ENCODE peak calls at places on chromosomes 13 and 19, in five cellular contexts. One of them, this sample, is unnamed.

GRCh38 chr13:31627097-31627496 is 112.2 kb upstream of the RXFP2 start:
- DNase-seq in upper lobe of left lung: no peak
- DNase-seq in endothelial cell of umbilical vein: no peak
- DNase-seq in breast epithelium: no peak
- DNase-seq in stomach: no peak
- DNase-seq in this sample: no peak

GRCh38 chr13:44058586-44059238 is 179.0 kb downstream of the LACC1 start:
- DNase-seq in endothelial cell of umbilical vein: peak; percentile 80
- DNase-seq in stomach: no peak
- DNase-seq in upper lobe of left lung: no peak
- DNase-seq in breast epithelium: no peak
- DNase-seq in this sample: no peak

GRCh38 chr13:95243207-95243606 is 58.0 kb downstream of the ABCC4 start:
- DNase-seq in breast epithelium: no peak
- DNase-seq in stomach: no peak
- DNase-seq in endothelial cell of umbilical vein: no peak
- DNase-seq in upper lobe of left lung: no peak
- DNase-seq in this sample: no peak

GRCh38 chr19:16036397-16036925 is 39.8 kb upstream of the TPM4 start:
- DNase-seq in endothelial cell of umbilical vein: no peak
- DNase-seq in stomach: no peak
- DNase-seq in breast epithelium: peak; percentile 15
- DNase-seq in upper lobe of left lung: no peak
- DNase-seq in this sample: no peak

GRCh38 chr19:2150794-2151338 is 500 bp downstream of the AP3D1 start:
- DNase-seq in endothelial cell of umbilical vein: peak; percentile 34
- DNase-seq in breast epithelium: no peak
- DNase-seq in upper lobe of left lung: peak; percentile 30
- DNase-seq in stomach: no peak
- DNase-seq in this sample: no peak

GRCh38 chr13:82571653-82572052 is 1310.6 kb downstream of the SLITRK1 start:
- DNase-seq in endothelial cell of umbilical vein: no peak
- DNase-seq in stomach: no peak
- DNase-seq in breast epithelium: no peak
- DNase-seq in upper lobe of left lung: no peak
- DNase-seq in this sample: no peak

GRCh38 chr19:17292301-17293074 is 10.7 kb downstream of the ABHD8 start:
- DNase-seq in breast epithelium: no peak
- DNase-seq in endothelial cell of umbilical vein: peak; percentile 85
- DNase-seq in stomach: peak; percentile 76
- DNase-seq in upper lobe of left lung: peak; percentile 71
- DNase-seq in this sample: no peak

GRCh38 chr19:16070366-16070990 is 5.8 kb upstream of the TPM4 start:
- DNase-seq in endothelial cell of umbilical vein: peak; percentile 81
- DNase-seq in breast epithelium: peak; percentile 80
- DNase-seq in upper lobe of left lung: peak; percentile 95
- DNase-seq in stomach: peak; percentile 92
- DNase-seq in this sample: peak; percentile 93

GRCh38 chr13:106570354-106570822 is 2.5 kb upstream of the ARGLU1 start:
- DNase-seq in breast epithelium: peak; percentile 62
- DNase-seq in stomach: peak; percentile 80
- DNase-seq in upper lobe of left lung: peak; percentile 79
- DNase-seq in endothelial cell of umbilical vein: peak; percentile 90
- DNase-seq in this sample: no peak

GRCh38 chr19:39937094-39937493 is 2.7 kb upstream of the FCGBP start:
- DNase-seq in upper lobe of left lung: no peak
- DNase-seq in breast epithelium: no peak
- DNase-seq in stomach: no peak
- DNase-seq in endothelial cell of umbilical vein: no peak
- DNase-seq in this sample: no peak

GRCh38 chr19:30543243-30543945 is 171.2 kb downstream of the ZNF536 start:
- DNase-seq in breast epithelium: no peak
- DNase-seq in stomach: no peak
- DNase-seq in endothelial cell of umbilical vein: no peak
- DNase-seq in upper lobe of left lung: no peak
- DNase-seq in this sample: no peak

GRCh38 chr13:75861786-75862185 is 225.7 kb downstream of the LMO7 start:
- DNase-seq in upper lobe of left lung: no peak
- DNase-seq in breast epithelium: no peak
- DNase-seq in endothelial cell of umbilical vein: no peak
- DNase-seq in stomach: no peak
- DNase-seq in this sample: no peak

GRCh38 chr19:39765091-39766076 is 13.3 kb upstream of the LEUTX start:
- DNase-seq in stomach: peak; percentile 44
- DNase-seq in upper lobe of left lung: peak; percentile 26
- DNase-seq in endothelial cell of umbilical vein: peak; percentile 43
- DNase-seq in breast epithelium: no peak
- DNase-seq in this sample: no peak

GRCh38 chr13:106497079-106497478 is 38.4 kb downstream of the EFNB2 start:
- DNase-seq in stomach: no peak
- DNase-seq in breast epithelium: no peak
- DNase-seq in endothelial cell of umbilical vein: no peak
- DNase-seq in upper lobe of left lung: no peak
- DNase-seq in this sample: no peak

GRCh38 chr13:23754506-23754905 is 134.7 kb downstream of the MIPEP start:
- DNase-seq in endothelial cell of umbilical vein: no peak
- DNase-seq in upper lobe of left lung: no peak
- DNase-seq in breast epithelium: no peak
- DNase-seq in stomach: no peak
- DNase-seq in this sample: no peak

GRCh38 chr13:20141238-20142018 is 19.4 kb downstream of the GJA3 start:
- DNase-seq in upper lobe of left lung: no peak
- DNase-seq in endothelial cell of umbilical vein: no peak
- DNase-seq in stomach: no peak
- DNase-seq in breast epithelium: no peak
- DNase-seq in this sample: no peak

GRCh38 chr19:45791744-45792481 is 732 bp downstream of the DMWD start:
- DNase-seq in endothelial cell of umbilical vein: no peak
- DNase-seq in stomach: no peak
- DNase-seq in breast epithelium: no peak
- DNase-seq in upper lobe of left lung: no peak
- DNase-seq in this sample: no peak

GRCh38 chr13:40466271-40466670 is 200.2 kb downstream of the FOXO1 start:
- DNase-seq in upper lobe of left lung: no peak
- DNase-seq in breast epithelium: no peak
- DNase-seq in stomach: no peak
- DNase-seq in endothelial cell of umbilical vein: no peak
- DNase-seq in this sample: no peak

GRCh38 chr19:11721681-11722080 is 17.1 kb downstream of the ZNF823 start:
- DNase-seq in stomach: no peak
- DNase-seq in upper lobe of left lung: no peak
- DNase-seq in endothelial cell of umbilical vein: no peak
- DNase-seq in breast epithelium: no peak
- DNase-seq in this sample: no peak

GRCh38 chr13:60009300-60010248 is 154.2 kb downstream of the DIAPH3 start:
- DNase-seq in stomach: peak; percentile 82
- DNase-seq in upper lobe of left lung: no peak
- DNase-seq in breast epithelium: no peak
- DNase-seq in endothelial cell of umbilical vein: no peak
- DNase-seq in this sample: no peak

GRCh38 chr19:20471441-20471840 is 94.1 kb downstream of the ZNF737 start:
- DNase-seq in endothelial cell of umbilical vein: no peak
- DNase-seq in upper lobe of left lung: peak; percentile 34
- DNase-seq in breast epithelium: no peak
- DNase-seq in stomach: no peak
- DNase-seq in this sample: no peak

GRCh38 chr19:6424190-6424938 is at the start of gene KHSRP:
- DNase-seq in breast epithelium: no peak
- DNase-seq in upper lobe of left lung: no peak
- DNase-seq in endothelial cell of umbilical vein: no peak
- DNase-seq in stomach: no peak
- DNase-seq in this sample: no peak
- TF ChIP-seq POLR2A in breast epithelium: peak; percentile 40
- TF ChIP-seq POLR2A in upper lobe of left lung: no peak
- TF ChIP-seq POLR2A in endothelial cell of umbilical vein: no peak
- TF ChIP-seq POLR2A in stomach: no peak
- TF ChIP-seq POLR2A in this sample: peak; percentile 82

GRCh38 chr19:50317115-50317514 is 12.1 kb downstream of the KCNC3 start:
- DNase-seq in endothelial cell of umbilical vein: no peak
- DNase-seq in stomach: no peak
- DNase-seq in breast epithelium: no peak
- DNase-seq in upper lobe of left lung: no peak
- DNase-seq in this sample: no peak

GRCh38 chr19:50315773-50316448 is 13.3 kb downstream of the KCNC3 start:
- DNase-seq in breast epithelium: no peak
- DNase-seq in upper lobe of left lung: no peak
- DNase-seq in endothelial cell of umbilical vein: no peak
- DNase-seq in stomach: no peak
- DNase-seq in this sample: no peak

GRCh38 chr19:50312967-50313811 is 16.0 kb downstream of the KCNC3 start:
- DNase-seq in breast epithelium: no peak
- DNase-seq in endothelial cell of umbilical vein: no peak
- DNase-seq in upper lobe of left lung: no peak
- DNase-seq in stomach: no peak
- DNase-seq in this sample: no peak

GRCh38 chr19:50313812-50314536 is 15.2 kb downstream of the KCNC3 start:
- DNase-seq in stomach: no peak
- DNase-seq in endothelial cell of umbilical vein: no peak
- DNase-seq in upper lobe of left lung: no peak
- DNase-seq in breast epithelium: no peak
- DNase-seq in this sample: no peak

DNA sequence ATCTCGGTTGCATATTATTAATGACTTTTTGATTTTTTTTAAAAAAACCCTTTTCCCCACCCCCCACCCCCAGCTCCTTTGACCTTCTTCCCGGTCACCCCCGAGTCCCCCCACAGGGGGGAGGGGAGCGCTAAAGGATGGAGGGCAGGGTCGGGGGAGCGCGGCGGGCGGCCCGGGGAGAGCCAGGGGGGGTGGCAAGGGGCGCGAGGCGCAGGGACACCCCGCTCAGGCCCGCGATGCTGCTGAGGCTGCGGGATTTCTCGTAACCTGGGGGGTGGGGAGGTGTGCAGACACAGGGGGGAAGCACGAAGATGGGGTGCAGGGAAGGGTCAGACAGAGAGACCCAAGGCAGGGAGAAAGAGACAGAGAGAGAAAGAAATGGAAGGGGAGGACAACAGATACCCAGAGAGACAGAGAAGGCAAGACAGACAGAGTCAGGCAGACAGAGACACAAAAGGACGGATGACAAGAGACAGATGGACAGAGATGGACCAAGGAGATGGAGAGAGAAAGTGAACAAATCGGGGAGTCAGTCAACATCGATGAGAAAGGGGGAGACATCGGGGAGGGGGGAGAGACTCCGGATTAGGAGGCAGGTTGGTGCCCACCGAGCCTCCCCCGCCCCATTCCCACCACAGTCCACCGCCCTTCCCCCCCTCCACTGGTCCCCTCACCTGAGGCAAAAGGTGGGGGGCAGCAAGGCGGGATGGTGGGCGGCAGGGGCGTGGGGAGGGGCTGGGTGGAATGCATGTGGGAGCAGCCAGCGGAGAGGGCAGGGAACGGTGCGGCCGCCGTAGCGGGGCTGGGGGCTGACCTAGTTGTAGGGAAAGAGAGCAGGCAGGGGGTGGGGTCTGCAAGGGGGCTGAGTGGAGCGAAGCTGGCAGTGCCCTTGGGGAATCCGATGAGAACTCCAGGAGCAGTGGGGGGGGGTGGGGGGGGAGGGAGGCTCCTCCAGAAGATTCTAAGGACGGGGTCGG is 14.2 kb downstream of the KCNC3 start:
- DNase-seq in endothelial cell of umbilical vein: no peak
- DNase-seq in upper lobe of left lung: no peak
- DNase-seq in breast epithelium: no peak
- DNase-seq in stomach: no peak
- DNase-seq in this sample: no peak
- H3K9me3 ChIP-seq in endothelial cell of umbilical vein: no peaks in the 10 kb centered on the region
- H3K9me3 ChIP-seq in upper lobe of left lung: no peaks in the 10 kb centered on the region
- H3K9me3 ChIP-seq in breast epithelium: no peaks in the 10 kb centered on the region
- H3K9me3 ChIP-seq in stomach: no peaks in the 10 kb centered on the region
- H3K9me3 ChIP-seq in this sample: no peaks in the 10 kb centered on the region

DNA sequence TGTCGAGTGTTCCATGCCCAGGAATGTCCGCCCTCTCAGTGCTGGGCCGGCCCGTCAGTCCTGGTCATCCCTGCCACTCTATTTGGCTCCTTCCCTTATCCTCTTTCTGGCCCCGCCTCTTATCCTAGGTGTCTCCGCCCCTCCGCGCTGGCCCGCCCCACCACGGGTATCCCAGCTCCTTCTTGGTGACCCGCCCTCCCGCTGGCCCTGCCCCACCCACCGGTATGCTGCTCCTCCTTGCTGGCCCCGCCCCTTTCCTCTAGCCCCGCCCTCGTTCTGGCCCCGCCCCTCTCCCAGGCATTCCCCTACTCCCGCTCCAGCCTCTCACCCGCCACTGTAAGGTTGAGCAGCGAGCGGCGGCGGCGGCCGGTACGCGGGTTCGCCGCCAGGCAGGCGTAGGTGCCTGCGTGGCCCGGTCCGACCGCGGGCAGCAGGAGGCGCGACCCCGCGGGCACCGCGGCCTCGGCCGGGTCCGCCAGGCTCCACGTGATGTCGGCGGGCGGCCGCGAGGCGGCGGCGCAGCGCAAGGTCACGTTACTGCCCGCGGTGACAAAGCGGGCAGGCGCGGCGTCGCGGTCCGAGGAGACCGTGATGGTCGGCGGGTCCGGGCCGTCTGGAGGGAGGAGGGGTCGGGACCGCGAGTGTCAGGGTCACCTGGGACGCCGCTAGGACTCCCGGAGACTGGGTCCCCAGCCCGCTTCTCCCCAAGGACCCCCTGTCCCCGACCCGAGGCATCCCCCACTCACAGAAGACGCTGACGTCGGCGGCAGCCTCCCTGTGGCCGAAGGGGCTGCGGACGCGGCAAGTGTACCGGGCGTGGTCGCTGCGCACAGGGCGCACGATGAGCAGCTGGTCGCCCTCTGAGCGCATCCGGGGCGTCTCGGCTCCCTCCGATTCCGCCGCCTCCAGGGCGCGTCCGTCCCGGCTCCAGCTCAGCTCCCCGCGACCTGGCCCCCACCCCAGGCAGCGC is 2.0 kb downstream of the VSIG10L start:
- DNase-seq in endothelial cell of umbilical vein: peak; percentile 97
- DNase-seq in stomach: peak; percentile 99
- DNase-seq in upper lobe of left lung: peak; percentile 100
- DNase-seq in breast epithelium: peak; percentile 99
- DNase-seq in this sample: peak; percentile 99
- TF ChIP-seq POLR2AphosphoS5 in endothelial cell of umbilical vein: peak; percentile 12
- TF ChIP-seq POLR2AphosphoS5 in stomach: peak; percentile 15
- TF ChIP-seq POLR2AphosphoS5 in upper lobe of left lung: no peak
- TF ChIP-seq POLR2AphosphoS5 in breast epithelium: peak; percentile 42
- TF ChIP-seq POLR2AphosphoS5 in this sample: peak; percentile 52

DNA sequence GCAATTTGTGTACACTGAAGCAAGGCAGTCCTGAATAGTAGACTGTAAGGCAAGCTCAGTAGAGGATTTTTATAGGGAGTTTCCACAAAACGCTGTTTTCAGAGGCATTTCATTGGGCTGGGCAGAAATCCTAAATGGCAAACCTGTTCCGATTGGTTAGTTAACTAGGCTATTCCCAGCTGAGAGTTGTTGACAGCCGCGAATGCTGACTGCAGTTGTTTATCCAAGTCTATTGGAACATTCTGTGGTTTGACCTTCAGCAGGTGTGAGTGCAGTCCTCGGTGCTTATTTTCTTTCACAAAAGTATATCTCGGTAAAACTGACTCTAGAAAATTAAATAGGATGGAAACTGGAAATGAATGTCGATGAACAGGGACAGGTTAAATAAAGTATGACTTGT is 45.4 kb downstream of the TPT1 start:
- DNase-seq in stomach: no peak
- DNase-seq in endothelial cell of umbilical vein: peak; percentile 34
- DNase-seq in breast epithelium: no peak
- DNase-seq in upper lobe of left lung: no peak
- DNase-seq in this sample: no peak
- TF ChIP-seq POLR2A in stomach: no peak
- TF ChIP-seq POLR2A in endothelial cell of umbilical vein: no peak
- TF ChIP-seq POLR2A in breast epithelium: no peak
- TF ChIP-seq POLR2A in upper lobe of left lung: no peak
- TF ChIP-seq POLR2A in this sample: no peak

This sample was measured in vagina.